ENCODE peak calls at places on chromosomes 16 and 17, in nine cellular contexts. One of them, this sample, is unnamed.

GRCh38 chr17:79951361-79952264 is 84.1 kb downstream of the TBC1D16 start:
- DNase-seq in NCI-H1930: no peak
- DNase-seq in heart right ventricle: peak
- DNase-seq in cardiac fibroblast: peak
- DNase-seq in cerebellar nuclear complex: no peak
- DNase-seq in endothelial cell: no peak
- DNase-seq in Right ventricle myocardium inferior: peak
- DNase-seq in HFFc6: peak
- DNase-seq in NCI-H2107: no peak
- DNase-seq in this sample: no peak

GRCh38 chr17:7041607-7042506 is 2.0 kb downstream of the SLC16A11 start:
- DNase-seq in cerebellar nuclear complex: no peak
- DNase-seq in Right ventricle myocardium inferior: no peak
- DNase-seq in cardiac fibroblast: no peak
- DNase-seq in NCI-H2107: no peak
- DNase-seq in NCI-H1930: no peak
- DNase-seq in endothelial cell: no peak
- DNase-seq in HFFc6: no peak
- DNase-seq in heart right ventricle: no peak
- DNase-seq in this sample: no peak

GRCh38 chr16:81618661-81619060 is 160.4 kb upstream of the PLCG2 start:
- DNase-seq in endothelial cell: no peak
- DNase-seq in heart right ventricle: no peak
- DNase-seq in cerebellar nuclear complex: no peak
- DNase-seq in NCI-H1930: no peak
- DNase-seq in NCI-H2107: no peak
- DNase-seq in cardiac fibroblast: no peak
- DNase-seq in HFFc6: no peak
- DNase-seq in Right ventricle myocardium inferior: no peak
- DNase-seq in this sample: no peak

GRCh38 chr17:7843536-7844291 is 9.7 kb downstream of the KDM6B start:
- DNase-seq in cerebellar nuclear complex: no peak
- DNase-seq in HFFc6: peak
- DNase-seq in endothelial cell: peak
- DNase-seq in cardiac fibroblast: peak
- DNase-seq in Right ventricle myocardium inferior: peak
- DNase-seq in NCI-H1930: peak
- DNase-seq in heart right ventricle: peak
- DNase-seq in NCI-H2107: peak
- DNase-seq in this sample: peak

GRCh38 chr16:88306860-88307545 is 75.8 kb upstream of the ZNF469 start:
- DNase-seq in cerebellar nuclear complex: no peak
- DNase-seq in NCI-H2107: no peak
- DNase-seq in cardiac fibroblast: peak
- DNase-seq in heart right ventricle: no peak
- DNase-seq in Right ventricle myocardium inferior: peak
- DNase-seq in HFFc6: peak
- DNase-seq in NCI-H1930: no peak
- DNase-seq in endothelial cell: no peak
- DNase-seq in this sample: no peak

GRCh38 chr16:49701867-49702494 is 153.9 kb downstream of the ZNF423 start:
- DNase-seq in endothelial cell: no peak
- DNase-seq in heart right ventricle: peak
- DNase-seq in Right ventricle myocardium inferior: peak
- DNase-seq in cardiac fibroblast: no peak
- DNase-seq in NCI-H2107: no peak
- DNase-seq in NCI-H1930: peak
- DNase-seq in HFFc6: no peak
- DNase-seq in cerebellar nuclear complex: peak
- DNase-seq in this sample: no peak

GRCh38 chr17:65670667-65671371 is 109.4 kb upstream of the AXIN2 start:
- DNase-seq in cardiac fibroblast: no peak
- DNase-seq in NCI-H2107: no peak
- DNase-seq in HFFc6: no peak
- DNase-seq in NCI-H1930: no peak
- DNase-seq in heart right ventricle: no peak
- DNase-seq in endothelial cell: no peak
- DNase-seq in cerebellar nuclear complex: no peak
- DNase-seq in Right ventricle myocardium inferior: no peak
- DNase-seq in this sample: no peak

GRCh38 chr17:47719411-47720152 is 13.5 kb upstream of the TBX21 start:
- DNase-seq in cerebellar nuclear complex: no peak
- DNase-seq in NCI-H2107: no peak
- DNase-seq in heart right ventricle: no peak
- DNase-seq in endothelial cell: no peak
- DNase-seq in cardiac fibroblast: peak
- DNase-seq in NCI-H1930: no peak
- DNase-seq in HFFc6: peak
- DNase-seq in Right ventricle myocardium inferior: no peak
- DNase-seq in this sample: no peak

GRCh38 chr16:80125677-80126076 is 415.1 kb upstream of the DYNLRB2 start:
- DNase-seq in heart right ventricle: no peak
- DNase-seq in cardiac fibroblast: no peak
- DNase-seq in NCI-H2107: no peak
- DNase-seq in endothelial cell: no peak
- DNase-seq in HFFc6: no peak
- DNase-seq in cerebellar nuclear complex: no peak
- DNase-seq in Right ventricle myocardium inferior: no peak
- DNase-seq in NCI-H1930: no peak
- DNase-seq in this sample: no peak

GRCh38 chr17:68613739-68614298 is 12.7 kb upstream of the FAM20A start:
- DNase-seq in cardiac fibroblast: peak
- DNase-seq in NCI-H2107: peak
- DNase-seq in cerebellar nuclear complex: no peak
- DNase-seq in heart right ventricle: peak
- DNase-seq in NCI-H1930: peak
- DNase-seq in HFFc6: no peak
- DNase-seq in endothelial cell: peak
- DNase-seq in Right ventricle myocardium inferior: no peak
- DNase-seq in this sample: no peak

GRCh38 chr16:55494994-55495421 is 13.9 kb upstream of the LPCAT2 start:
- DNase-seq in cardiac fibroblast: peak
- DNase-seq in NCI-H1930: no peak
- DNase-seq in HFFc6: peak
- DNase-seq in cerebellar nuclear complex: no peak
- DNase-seq in Right ventricle myocardium inferior: no peak
- DNase-seq in endothelial cell: no peak
- DNase-seq in NCI-H2107: no peak
- DNase-seq in heart right ventricle: peak
- DNase-seq in this sample: no peak